ENCODE peak calls at places on chromosomes 6 and 20, in seven cellular contexts. C is CD8-positive, alpha-beta memory T cell; S is iPS DF 6.9; J is left lung; T is fibroblast of lung; M is adipocyte; Y is body of pancreas. N is an unnamed sample. For H3K4me1, the result is how much of the 10 kb centered on the place peaks cover.

GRCh38 chr6:3414704-3415453 is 42.0 kb downstream of the SLC22A23 start:
- DNase-seq in T (no peak), M (no peak), S (no peak), Y (no peak), J (peak), C (no peak), N (peak)

GRCh38 chr6:39062014-39062740 is 13.6 kb downstream of the GLP1R start:
- DNase-seq in S (no peak), Y (no peak), J (no peak), M (no peak), C (no peak), T (no peak), N (no peak)

GRCh38 chr20:62122659-62123449 is 579 bp downstream of the LSM14B start:
- DNase-seq in S (no peak), J (no peak), M (peak), Y (peak), C (peak), T (peak), N (no peak)

GRCh38 chr20:38601216-38602184 is at the start of gene ARHGAP40:
- DNase-seq in C (no peak), S (no peak), Y (no peak), M (no peak), T (no peak), J (no peak), N (no peak)

GRCh38 chr6:43702522-43703440 is 15.2 kb upstream of the MRPS18A start:
- DNase-seq in C (no peak), M (peak), T (peak), J (peak), S (peak), Y (peak), N (peak)

GRCh38 chr6:111845441-111845871 is 27.8 kb downstream of the FYN start:
- DNase-seq in M (no peak), Y (no peak), C (no peak), S (no peak), T (no peak), J (no peak), N (no peak)

GRCh38 chr6:33195304-33196022 is 3.2 kb upstream of the COL11A2 start:
- DNase-seq in J (no peak), M (no peak), C (no peak), Y (no peak), S (no peak), T (no peak), N (no peak)

GRCh38 chr6:9136141-9136865 is 701.0 kb upstream of the SLC35B3 start:
- DNase-seq in J (no peak), C (no peak), T (peak), M (peak), S (no peak), Y (no peak), N (no peak)

GRCh38 chr6:152368761-152369624 is 268.2 kb downstream of the SYNE1 start:
- DNase-seq in T (peak), C (no peak), J (no peak), S (no peak), M (no peak), Y (peak), N (no peak)

GRCh38 chr6:156842598-156843250 is 65.5 kb downstream of the ARID1B start:
- DNase-seq in C (no peak), T (peak), J (no peak), M (no peak), S (no peak), Y (no peak), N (no peak)

GRCh38 chr6:156575361-156575760 is 201.8 kb upstream of the ARID1B start:
- DNase-seq in S (no peak), T (no peak), Y (no peak), M (no peak), J (no peak), C (no peak), N (no peak)

GRCh38 chr20:12111431-12112088 is 193.9 kb downstream of the BTBD3 start:
- DNase-seq in J (no peak), C (no peak), Y (no peak), T (no peak), M (no peak), S (no peak), N (no peak)
- H3K4me1 ChIP-seq in J (under half), C (under half), Y (under half), T (under half), M (under half), S (under half), N (under half)

GRCh38 chr20:47353224-47353696 is 3.2 kb downstream of the ZMYND8 start:
- DNase-seq in S (no peak), M (no peak), J (no peak), Y (no peak), C (no peak), T (no peak), N (no peak)

GRCh38 chr20:47350181-47350550 is 6.3 kb downstream of the ZMYND8 start:
- DNase-seq in M (no peak), J (no peak), T (no peak), S (no peak), Y (no peak), C (peak), N (no peak)

GRCh38 chr20:47352332-47353223 is 3.9 kb downstream of the ZMYND8 start:
- DNase-seq in Y (peak), J (no peak), M (peak), S (no peak), C (no peak), T (no peak), N (no peak)

GRCh38 chr20:47350691-47351545 is 5.6 kb downstream of the ZMYND8 start:
- DNase-seq in Y (no peak), T (no peak), M (peak), J (no peak), C (no peak), S (no peak), N (no peak)

DNA sequence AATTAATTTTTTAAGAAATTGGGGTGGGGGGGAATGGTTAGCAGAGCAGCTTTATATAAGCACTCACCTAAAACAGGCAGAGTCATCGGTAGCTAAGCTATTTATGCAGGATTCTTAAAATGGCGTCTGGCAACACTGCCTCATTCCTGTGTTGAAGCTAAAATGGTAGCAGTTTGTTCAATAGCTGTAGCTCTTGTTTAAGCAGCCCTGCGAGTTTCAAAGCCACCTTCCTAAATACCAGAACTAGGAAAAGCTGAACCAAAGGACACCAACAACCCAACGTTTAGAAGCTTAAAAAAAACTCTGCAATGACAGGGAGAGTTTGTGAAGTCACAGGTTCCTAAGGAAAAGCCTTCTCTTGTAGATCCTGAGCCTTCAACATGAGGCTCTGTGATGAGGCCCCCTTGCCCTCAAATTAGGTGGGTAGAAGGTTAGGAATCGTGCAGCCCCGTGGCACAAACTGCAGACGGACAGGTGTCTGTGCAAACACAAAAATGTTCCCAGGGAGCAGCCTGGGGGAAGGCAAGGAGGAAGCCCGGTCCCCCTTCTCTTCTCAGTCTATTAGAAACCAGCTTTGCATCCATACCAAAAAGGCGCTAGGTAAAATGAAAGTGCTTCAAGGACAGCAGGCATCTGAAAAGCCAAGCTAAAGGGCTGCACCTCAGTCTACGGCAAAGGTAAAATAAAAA is 4.7 kb downstream of the ZMYND8 start:
- DNase-seq in J (no peak), Y (no peak), T (no peak), M (peak), C (no peak), S (no peak), N (no peak)
- H3K4me1 ChIP-seq in J (half or more), Y (half or more), T (under half), M (half or more), C (half or more), S (under half), N (under half)

GRCh38 chr6:13465734-13466133 is 21.7 kb downstream of the GFOD1 start:
- DNase-seq in T (no peak), Y (no peak), M (no peak), S (no peak), J (no peak), C (no peak), N (no peak)
- H3K4me1 ChIP-seq in T (under half), Y (under half), M (under half), S (under half), J (under half), C (under half), N (under half)

DNA sequence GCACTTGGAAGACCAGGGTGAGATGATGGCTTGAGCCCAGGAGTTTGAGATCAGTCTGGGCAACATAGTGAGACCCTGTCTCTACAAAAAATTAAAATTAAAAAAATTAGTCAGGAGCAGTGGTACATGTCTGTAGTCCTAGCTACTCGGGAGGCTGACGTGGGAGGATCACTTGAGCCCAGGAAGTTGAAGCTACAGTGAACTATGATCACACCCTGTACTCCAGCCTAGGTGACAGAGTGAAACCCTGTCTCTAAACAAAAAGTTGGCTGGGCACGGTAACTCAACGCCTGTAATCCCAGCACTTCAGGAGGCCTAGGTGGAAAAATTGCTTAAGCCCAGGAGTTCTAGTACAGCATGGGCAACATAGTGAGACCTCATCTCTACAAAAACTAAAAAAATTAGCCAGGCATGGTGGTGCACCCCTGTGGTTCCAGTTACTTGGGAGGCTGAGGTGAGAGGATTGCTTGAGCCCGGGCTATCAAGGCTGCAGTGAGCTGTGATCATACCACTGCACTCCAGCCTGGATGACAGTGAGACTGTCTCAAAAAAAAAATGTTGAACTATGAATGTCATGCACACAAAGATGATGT is 60.8 kb upstream of the MYL9 start:
- DNase-seq in T (no peak), C (no peak), J (no peak), M (no peak), S (no peak), Y (no peak), N (no peak)
- H3K4me1 ChIP-seq in T (under half), C (under half), J (under half), M (half or more), S (under half), Y (half or more), N (under half)

GRCh38 chr6:35603326-35604202 is 85.2 kb downstream of the FKBP5 start:
- DNase-seq in Y (peak), C (no peak), M (peak), T (peak), J (no peak), S (no peak), N (no peak)
- H3K4me1 ChIP-seq in Y (under half), C (half or more), M (half or more), T (under half), J (under half), S (under half), N (under half)

DNA sequence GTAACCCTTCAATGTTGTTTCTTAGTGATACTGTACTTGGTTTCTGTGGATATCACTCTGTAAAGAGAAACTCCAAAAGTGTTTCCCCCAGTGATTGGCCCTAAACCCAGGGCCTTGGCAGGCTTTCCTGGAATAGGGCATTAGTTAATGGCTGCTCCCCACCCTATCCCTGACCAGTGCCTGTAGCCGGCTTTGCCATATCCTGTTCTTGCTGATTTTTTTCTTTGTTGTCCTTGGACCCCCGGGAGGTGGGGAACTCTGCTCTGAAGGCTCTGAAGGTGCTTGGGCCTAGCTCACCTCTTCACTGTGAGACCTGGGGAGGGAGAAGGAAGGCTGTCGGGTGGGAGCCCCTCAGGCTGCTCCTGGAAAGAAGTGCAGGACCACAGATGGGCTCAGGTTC is 120.1 kb downstream of the TCP11 start:
- DNase-seq in S (no peak), M (no peak), J (no peak), C (no peak), Y (no peak), T (peak), N (no peak)
- H3K4me1 ChIP-seq in S (under half), M (half or more), J (half or more), C (under half), Y (under half), T (under half), N (under half)

N was measured in NT2/D1.